ENCODE peak calls at places on chromosomes 2 and 18, in five cellular contexts. One of them, this sample, is unnamed.

GRCh38 chr2:158191076-158191566 is 89.4 kb downstream of the UPP2 start:
- DNase-seq in tibial nerve: no peak
- DNase-seq in AG09309: no peak
- DNase-seq in AG10803: no peak
- DNase-seq in OCI-LY7: no peak
- DNase-seq in this sample: no peak

GRCh38 chr18:46220116-46220515 is 115.9 kb downstream of the HAUS1 start:
- DNase-seq in tibial nerve: no peak
- DNase-seq in AG09309: peak
- DNase-seq in AG10803: peak
- DNase-seq in OCI-LY7: no peak
- DNase-seq in this sample: peak

GRCh38 chr18:78073275-78073674 is 823.6 kb downstream of the GALR1 start:
- DNase-seq in tibial nerve: no peak
- DNase-seq in AG09309: no peak
- DNase-seq in AG10803: no peak
- DNase-seq in OCI-LY7: no peak
- DNase-seq in this sample: no peak

GRCh38 chr2:42141687-42142475 is 27.3 kb upstream of the EML4 start:
- DNase-seq in tibial nerve: peak
- DNase-seq in AG09309: peak
- DNase-seq in AG10803: peak
- DNase-seq in OCI-LY7: peak
- DNase-seq in this sample: peak

GRCh38 chr2:163655672-163656071 is 80.1 kb downstream of the FIGN start:
- DNase-seq in tibial nerve: no peak
- DNase-seq in AG09309: no peak
- DNase-seq in AG10803: no peak
- DNase-seq in OCI-LY7: no peak
- DNase-seq in this sample: no peak

GRCh38 chr2:112161431-112162145 is 23.4 kb downstream of the FBLN7 start:
- DNase-seq in tibial nerve: no peak
- DNase-seq in AG09309: no peak
- DNase-seq in AG10803: no peak
- DNase-seq in OCI-LY7: peak
- DNase-seq in this sample: no peak

GRCh38 chr2:3674446-3674845 is 16.4 kb downstream of the ALLC start:
- DNase-seq in tibial nerve: no peak
- DNase-seq in AG09309: no peak
- DNase-seq in AG10803: no peak
- DNase-seq in OCI-LY7: no peak
- DNase-seq in this sample: no peak

GRCh38 chr2:20447437-20448245 is 767 bp downstream of the RHOB start:
- DNase-seq in tibial nerve: no peak
- DNase-seq in AG09309: no peak
- DNase-seq in AG10803: peak
- DNase-seq in OCI-LY7: no peak
- DNase-seq in this sample: peak

GRCh38 chr2:84701880-84702279 is 179.0 kb downstream of the TRABD2A start:
- DNase-seq in tibial nerve: no peak
- DNase-seq in AG09309: peak
- DNase-seq in AG10803: peak
- DNase-seq in OCI-LY7: no peak
- DNase-seq in this sample: peak

GRCh38 chr2:241000831-241001321 is 2.5 kb downstream of the SNED1 start:
- DNase-seq in tibial nerve: peak
- DNase-seq in AG09309: no peak
- DNase-seq in AG10803: no peak
- DNase-seq in OCI-LY7: no peak
- DNase-seq in this sample: no peak

GRCh38 chr2:46122318-46122970 is 174.8 kb upstream of the EPAS1 start:
- DNase-seq in tibial nerve: no peak
- DNase-seq in AG09309: no peak
- DNase-seq in AG10803: peak
- DNase-seq in OCI-LY7: no peak
- DNase-seq in this sample: no peak

GRCh38 chr2:70939001-70939846 is 3.5 kb downstream of the ATP6V1B1 start:
- DNase-seq in tibial nerve: no peak
- DNase-seq in AG09309: no peak
- DNase-seq in AG10803: no peak
- DNase-seq in OCI-LY7: no peak
- DNase-seq in this sample: no peak

GRCh38 chr18:13487237-13487636 is 239.1 kb downstream of the FAM210A start:
- DNase-seq in tibial nerve: no peak
- DNase-seq in AG09309: no peak
- DNase-seq in AG10803: no peak
- DNase-seq in OCI-LY7: no peak
- DNase-seq in this sample: no peak

GRCh38 chr18:12031836-12032235 is 50.5 kb downstream of the IMPA2 start:
- DNase-seq in tibial nerve: peak
- DNase-seq in AG09309: peak
- DNase-seq in AG10803: peak
- DNase-seq in OCI-LY7: no peak
- DNase-seq in this sample: peak

GRCh38 chr2:177010134-177010533 is 202.5 kb upstream of the HNRNPA3 start:
- DNase-seq in tibial nerve: no peak
- DNase-seq in AG09309: no peak
- DNase-seq in AG10803: no peak
- DNase-seq in OCI-LY7: no peak
- DNase-seq in this sample: no peak
- H3K4me3 ChIP-seq in tibial nerve: no peak
- H3K4me3 ChIP-seq in AG09309: no peak
- H3K4me3 ChIP-seq in AG10803: no peak
- H3K4me3 ChIP-seq in OCI-LY7: no peak
- H3K4me3 ChIP-seq in this sample: no peak

GRCh38 chr2:197809064-197809463 is 4.7 kb downstream of the PLCL1 start:
- DNase-seq in tibial nerve: no peak
- DNase-seq in AG09309: no peak
- DNase-seq in AG10803: no peak
- DNase-seq in OCI-LY7: no peak
- DNase-seq in this sample: no peak

GRCh38 chr2:197810023-197810422 is 5.6 kb downstream of the PLCL1 start:
- DNase-seq in tibial nerve: no peak
- DNase-seq in AG09309: no peak
- DNase-seq in AG10803: no peak
- DNase-seq in OCI-LY7: no peak
- DNase-seq in this sample: no peak

GRCh38 chr2:197810490-197810889 is 6.1 kb downstream of the PLCL1 start:
- DNase-seq in tibial nerve: no peak
- DNase-seq in AG09309: no peak
- DNase-seq in AG10803: no peak
- DNase-seq in OCI-LY7: no peak
- DNase-seq in this sample: no peak

GRCh38 chr2:197813093-197813787 is 8.8 kb downstream of the PLCL1 start:
- DNase-seq in tibial nerve: no peak
- DNase-seq in AG09309: no peak
- DNase-seq in AG10803: peak
- DNase-seq in OCI-LY7: peak
- DNase-seq in this sample: peak
- TF ChIP-seq CTCF in tibial nerve: no peak
- TF ChIP-seq CTCF in AG09309: peak
- TF ChIP-seq CTCF in AG10803: peak
- TF ChIP-seq CTCF in OCI-LY7: peak
- TF ChIP-seq CTCF in this sample: peak

DNA sequence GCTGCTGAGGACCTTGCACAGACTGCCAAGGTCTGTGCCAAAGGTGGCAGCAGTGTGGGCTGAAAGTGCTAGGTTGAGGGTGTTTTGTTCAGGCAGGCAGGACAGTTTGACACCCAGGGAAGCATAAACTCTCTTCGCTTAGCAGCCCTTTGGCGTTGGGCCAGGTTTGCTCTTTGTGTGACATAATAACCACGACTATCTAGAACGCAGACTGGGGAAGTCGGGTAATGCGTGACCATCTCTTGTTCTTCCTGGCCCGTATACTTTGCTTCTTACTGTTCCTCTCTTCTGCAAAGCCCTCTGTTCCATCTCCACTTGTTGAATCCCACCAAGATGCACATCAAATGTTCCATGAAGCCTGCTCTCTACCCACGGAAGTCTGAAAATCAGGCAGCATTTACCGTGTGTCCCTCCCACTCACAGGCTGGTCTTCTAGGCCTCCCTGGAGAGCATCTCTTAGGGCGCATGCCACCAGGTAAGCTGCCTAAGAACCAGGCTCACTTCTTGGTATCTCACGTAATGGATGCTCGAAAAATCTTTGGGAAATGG is 96.7 kb upstream of the LMAN1 start:
- DNase-seq in tibial nerve: no peak
- DNase-seq in AG09309: no peak
- DNase-seq in AG10803: no peak
- DNase-seq in OCI-LY7: no peak
- DNase-seq in this sample: no peak
- H3K4me3 ChIP-seq in tibial nerve: no peak
- H3K4me3 ChIP-seq in AG09309: no peak
- H3K4me3 ChIP-seq in AG10803: no peak
- H3K4me3 ChIP-seq in OCI-LY7: no peak
- H3K4me3 ChIP-seq in this sample: no peak

GRCh38 chr2:155372969-155373368 is 674.5 kb downstream of the KCNJ3 start:
- DNase-seq in tibial nerve: no peak
- DNase-seq in AG09309: no peak
- DNase-seq in AG10803: peak
- DNase-seq in OCI-LY7: peak
- DNase-seq in this sample: peak
- TF ChIP-seq CTCF in tibial nerve: peak
- TF ChIP-seq CTCF in AG09309: no peak
- TF ChIP-seq CTCF in AG10803: peak
- TF ChIP-seq CTCF in OCI-LY7: peak
- TF ChIP-seq CTCF in this sample: peak

DNA sequence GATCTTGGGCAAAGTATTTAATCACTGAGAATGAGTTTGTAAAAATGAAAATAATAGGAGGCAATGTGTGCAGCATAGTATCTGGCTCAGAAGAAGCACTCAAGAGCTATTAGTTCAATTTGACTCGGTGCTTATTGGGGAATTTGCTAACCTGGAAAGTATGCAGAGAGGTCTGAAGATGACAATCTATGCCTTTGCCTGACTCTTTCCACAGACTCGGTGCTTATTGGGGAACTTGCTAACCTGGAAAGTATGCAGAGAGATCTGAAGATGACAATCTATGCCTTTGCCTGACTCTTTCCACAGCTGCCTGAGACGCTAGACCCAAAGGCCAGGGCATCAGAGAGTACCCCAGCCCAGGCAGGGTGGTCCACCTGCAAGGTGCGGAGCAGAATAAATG is 12.2 kb upstream of the SH3BP4 start:
- DNase-seq in tibial nerve: no peak
- DNase-seq in AG09309: no peak
- DNase-seq in AG10803: no peak
- DNase-seq in OCI-LY7: no peak
- DNase-seq in this sample: no peak
- H3K4me3 ChIP-seq in tibial nerve: no peak
- H3K4me3 ChIP-seq in AG09309: no peak
- H3K4me3 ChIP-seq in AG10803: no peak
- H3K4me3 ChIP-seq in OCI-LY7: no peak
- H3K4me3 ChIP-seq in this sample: no peak

DNA sequence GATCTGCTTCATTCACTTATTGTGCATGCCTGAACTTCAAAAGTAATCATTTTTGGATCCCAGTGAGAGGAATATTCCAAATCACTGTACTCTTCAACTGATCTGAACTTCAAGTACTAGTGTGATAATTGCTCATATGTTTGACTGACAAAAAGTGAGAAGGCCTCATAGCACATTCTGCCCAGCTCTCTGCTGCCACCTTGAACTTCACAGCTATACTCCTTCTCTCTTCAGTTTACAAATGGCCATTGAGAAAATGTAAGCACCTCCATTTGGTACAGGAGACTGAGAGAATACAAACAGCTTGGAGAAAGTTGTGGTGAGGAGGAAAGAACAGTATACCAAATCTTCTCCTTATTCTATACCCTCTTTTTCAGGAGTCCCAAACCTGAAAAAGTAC is 946.0 kb upstream of the CHAC2 start:
- DNase-seq in tibial nerve: no peak
- DNase-seq in AG09309: no peak
- DNase-seq in AG10803: no peak
- DNase-seq in OCI-LY7: no peak
- DNase-seq in this sample: peak
- TF ChIP-seq CTCF in tibial nerve: no peak
- TF ChIP-seq CTCF in AG09309: no peak
- TF ChIP-seq CTCF in AG10803: no peak
- TF ChIP-seq CTCF in OCI-LY7: peak
- TF ChIP-seq CTCF in this sample: no peak

GRCh38 chr2:226790436-226790835 is 9.2 kb downstream of the IRS1 start:
- DNase-seq in tibial nerve: no peak
- DNase-seq in AG09309: no peak
- DNase-seq in AG10803: peak
- DNase-seq in OCI-LY7: peak
- DNase-seq in this sample: no peak
- H3K4me3 ChIP-seq in tibial nerve: peak
- H3K4me3 ChIP-seq in AG09309: no peak
- H3K4me3 ChIP-seq in AG10803: no peak
- H3K4me3 ChIP-seq in OCI-LY7: peak
- H3K4me3 ChIP-seq in this sample: no peak